ENCODE peak calls at places on chromosomes 4 and X, in ten cellular contexts. D is heart right ventricle, B is neuronal stem cell, J is GM23248, L is aorta, M is GM23338, W is AG09309, A is SK-N-SH, S is BJ, Q is fibroblast of mammary gland. R is an unnamed sample.

GRCh38 chrX:68727696-68728095 is 80.2 kb downstream of the STARD8 start:
- DNase-seq in D (no peak), B (no peak), J (no peak), L (no peak), M (no peak), W (no peak), A (no peak), S (no peak), Q (no peak), R (no peak)

GRCh38 chr4:86233681-86234080 is 126.2 kb downstream of the MAPK10 start:
- DNase-seq in D (no peak), B (no peak), J (peak; percentile 44), L (no peak), M (no peak), W (no peak), A (no peak), S (no peak), Q (no peak), R (no peak)

GRCh38 chrX:17629519-17629918 is 107.8 kb upstream of the SCML1 start:
- DNase-seq in D (no peak), B (no peak), J (no peak), L (no peak), M (no peak), W (no peak), A (no peak), S (no peak), Q (no peak), R (no peak)

GRCh38 chr4:171582961-171583581 is 230.1 kb upstream of the GALNTL6 start:
- DNase-seq in D (no peak), B (no peak), J (no peak), L (no peak), M (no peak), W (no peak), A (no peak), S (no peak), Q (no peak), R (no peak)

GRCh38 chr4:53605783-53606182 is 14.5 kb upstream of the LNX1 start:
- DNase-seq in D (no peak), B (no peak), J (no peak), L (no peak), M (no peak), W (no peak), A (no peak), S (no peak), Q (peak; percentile 41), R (no peak)

GRCh38 chr4:135575041-135575440 is 1373.5 kb upstream of the PABPC4L start:
- DNase-seq in D (no peak), B (no peak), J (no peak), L (no peak), M (no peak), W (no peak), A (no peak), S (no peak), Q (no peak), R (no peak)

GRCh38 chrX:44903107-44903506 is 30.1 kb downstream of the KDM6A start:
- DNase-seq in D (no peak), B (no peak), J (peak; percentile 80), L (no peak), M (no peak), W (peak; percentile 16), A (no peak), S (no peak), Q (peak; percentile 89), R (no peak)

GRCh38 chr4:175443547-175443946 is 368.5 kb downstream of the GPM6A start:
- DNase-seq in D (no peak), B (no peak), J (no peak), L (no peak), M (no peak), W (no peak), A (no peak), S (no peak), Q (no peak), R (no peak)

GRCh38 chr4:113657834-113658233 is 103.7 kb downstream of the CAMK2D start:
- DNase-seq in D (no peak), B (no peak), J (peak; percentile 46), L (no peak), M (no peak), W (no peak), A (no peak), S (no peak), Q (peak; percentile 74), R (no peak)

GRCh38 chr4:87633239-87633638 is 16.8 kb upstream of the DMP1 start:
- DNase-seq in D (peak; percentile 8), B (no peak), J (peak; percentile 8), L (no peak), M (no peak), W (peak; percentile 8), A (peak; percentile 24), S (no peak), Q (peak; percentile 53), R (no peak)

GRCh38 chr4:107719211-107719926 is 665 bp downstream of the PAPSS1 start:
- DNase-seq in D (no peak), B (no peak), J (peak; percentile 66), L (no peak), M (peak; percentile 71), W (no peak), A (no peak), S (no peak), Q (peak; percentile 33), R (no peak)

GRCh38 chr4:140071806-140072205 is 82.2 kb downstream of the MAML3 start:
- DNase-seq in D (peak; percentile 39), B (no peak), J (peak; percentile 84), L (no peak), M (no peak), W (peak; percentile 87), A (no peak), S (peak; percentile 65), Q (peak; percentile 88), R (no peak)

GRCh38 chr4:88792268-88792781 is 94.7 kb upstream of the NAP1L5 start:
- DNase-seq in D (no peak), B (no peak), J (peak; percentile 86), L (no peak), M (peak; percentile 38), W (peak; percentile 60), A (no peak), S (peak; percentile 39), Q (peak; percentile 85), R (no peak)

GRCh38 chr4:36067116-36067515 is 177.2 kb downstream of the ARAP2 start:
- DNase-seq in D (no peak), B (no peak), J (no peak), L (no peak), M (no peak), W (no peak), A (no peak), S (no peak), Q (no peak), R (no peak)

GRCh38 chr4:156959298-156959702 is 12.3 kb downstream of the PDGFC start:
- DNase-seq in D (no peak), B (no peak), J (peak; percentile 37), L (no peak), M (no peak), W (peak; percentile 86), A (no peak), S (peak; percentile 80), Q (no peak), R (no peak)

GRCh38 chrX:120000490-120001246 is 57.1 kb upstream of the NKAP start:
- DNase-seq in D (no peak), B (no peak), J (peak; percentile 46), L (no peak), M (peak; percentile 35), W (no peak), A (no peak), S (no peak), Q (peak; percentile 14), R (peak; percentile 46)

GRCh38 chr4:5822617-5823016 is 70.3 kb downstream of the CRMP1 start:
- DNase-seq in D (no peak), B (no peak), J (no peak), L (no peak), M (no peak), W (no peak), A (no peak), S (no peak), Q (no peak), R (no peak)

GRCh38 chrX:34653811-34654210 is 3.3 kb downstream of the TMEM47 start:
- DNase-seq in D (no peak), B (peak; percentile 48), J (peak; percentile 52), L (no peak), M (no peak), W (no peak), A (no peak), S (no peak), Q (no peak), R (no peak)

GRCh38 chr4:140004580-140005314 is 149.2 kb downstream of the MAML3 start:
- DNase-seq in D (peak; percentile 46), B (peak; percentile 74), J (peak; percentile 86), L (peak; percentile 61), M (peak; percentile 73), W (peak; percentile 7), A (peak; percentile 79), S (peak; percentile 2), Q (peak; percentile 56), R (peak; percentile 73)

DNA sequence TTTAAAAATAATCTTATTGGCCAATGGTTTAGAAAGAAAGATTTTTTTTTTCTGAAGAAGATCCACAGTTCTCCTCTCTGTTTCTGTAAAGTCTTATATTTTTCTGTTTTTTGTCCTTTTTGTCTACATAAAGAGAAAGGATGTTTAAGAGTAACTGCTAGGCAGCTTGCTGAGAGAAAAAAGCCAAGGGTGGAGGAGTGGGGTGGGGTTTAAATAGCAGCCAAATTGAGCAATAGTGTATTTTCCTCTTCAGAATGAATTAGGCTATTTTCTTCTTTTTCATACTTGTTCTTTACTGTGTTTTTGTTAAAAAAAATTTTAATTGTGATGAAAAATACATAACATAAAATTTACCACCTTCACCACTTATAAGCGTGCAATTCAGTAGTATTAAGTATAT is 224.6 kb downstream of the SOWAHB start:
- DNase-seq in D (no peak), B (no peak), J (peak; percentile 60), L (no peak), M (no peak), W (no peak), A (no peak), S (no peak), Q (no peak), R (no peak)
- H3K4me3 ChIP-seq in D (no peak overlapping the region), B (no peak overlapping the region), J (no peak overlapping the region), L (no peak overlapping the region), M (no peak overlapping the region), W (no peak overlapping the region), A (no peak overlapping the region), S (no peak overlapping the region), Q (no peak overlapping the region), R (no peak overlapping the region)

GRCh38 chr4:16050669-16051068 is 33.2 kb downstream of the PROM1 start:
- DNase-seq in D (no peak), B (no peak), J (no peak), L (no peak), M (no peak), W (no peak), A (no peak), S (no peak), Q (no peak), R (no peak)
- H3K4me3 ChIP-seq in D (no peak overlapping the region), B (no peak overlapping the region), J (no peak overlapping the region), L (no peak overlapping the region), M (no peak overlapping the region), W (no peak overlapping the region), A (no peak overlapping the region), S (no peak overlapping the region), Q (no peak overlapping the region), R (no peak overlapping the region)

GRCh38 chr4:127622923-127623754 is 9.6 kb upstream of the INTU start:
- DNase-seq in D (no peak), B (peak; percentile 65), J (peak; percentile 60), L (peak; percentile 57), M (peak; percentile 92), W (no peak), A (peak; percentile 82), S (no peak), Q (peak; percentile 30), R (peak; percentile 88)
- H3K4me3 ChIP-seq in D (peak overlapping the region; percentile 46), B (peak overlapping the region; percentile 84), J (peak overlapping the region; percentile 76), L (peak overlapping the region; percentile 91), M (peak overlapping the region; percentile 82), W (peak overlapping the region; percentile 82), A (peak overlapping the region; percentile 45), S (peak overlapping the region; percentile 68), Q (peak overlapping the region; percentile 77), R (peak overlapping the region; percentile 55)

GRCh38 chrX:13377537-13377936 is 57.7 kb upstream of the ATXN3L start:
- DNase-seq in D (peak; percentile 41), B (no peak), J (peak; percentile 69), L (no peak), M (no peak), W (peak; percentile 85), A (peak; percentile 61), S (peak; percentile 76), Q (peak; percentile 97), R (no peak)
- H3K4me3 ChIP-seq in D (no peak overlapping the region), B (no peak overlapping the region), J (peak overlapping the region; percentile 32), L (no peak overlapping the region), M (no peak overlapping the region), W (no peak overlapping the region), A (no peak overlapping the region), S (no peak overlapping the region), Q (no peak overlapping the region), R (no peak overlapping the region)